ENCODE peak calls at places on chromosome 12, in ten cellular contexts. Y is body of pancreas; B is Panc1; I is GM12864; A is neural progenitor cell; Z is NCI-H2029; S is ACHN; C is A172; E is NCI-H2171; W is activated CD8-positive, alpha-beta memory T cell treated with anti-CD3 and anti-CD28 coated beads for 24 hours. T is an unnamed sample.

GRCh38 chr12:67151891-67152290 is 117.3 kb upstream of the CAND1 start:
- DNase-seq in E (no peak), Z (no peak), S (no peak), Y (no peak), W (no peak), I (no peak), B (no peak), A (no peak), C (peak), T (no peak)

GRCh38 chr12:124261885-124262284 is 33.0 kb upstream of the RFLNA start:
- DNase-seq in S (no peak), B (no peak), Y (no peak), E (no peak), I (no peak), A (no peak), C (no peak), Z (no peak), W (no peak), T (no peak)

GRCh38 chr12:68259318-68259940 is 6.0 kb upstream of the IL22 start:
- DNase-seq in E (no peak), Y (no peak), S (peak), B (peak), W (no peak), I (no peak), C (peak), A (no peak), Z (no peak), T (no peak)

GRCh38 chr12:76038176-76038575 is 6.6 kb upstream of the PHLDA1 start:
- DNase-seq in S (no peak), C (no peak), Y (no peak), E (no peak), W (no peak), B (no peak), I (no peak), Z (no peak), A (no peak), T (no peak)

GRCh38 chr12:93198086-93198485 is 179.6 kb upstream of the NUDT4 start:
- DNase-seq in Y (no peak), W (no peak), A (no peak), E (no peak), I (no peak), C (peak), Z (no peak), S (peak), B (peak), T (no peak)

GRCh38 chr12:39752482-39753147 is 133.0 kb upstream of the ABCD2 start:
- DNase-seq in C (no peak), S (no peak), W (no peak), Z (no peak), I (no peak), A (peak), B (no peak), Y (no peak), E (no peak), T (no peak)

GRCh38 chr12:3523058-3523457 is 32.1 kb downstream of the PRMT8 start:
- DNase-seq in E (no peak), B (no peak), I (no peak), A (no peak), W (no peak), Z (no peak), Y (no peak), C (no peak), S (no peak), T (no peak)

GRCh38 chr12:102955926-102956737 is 1.3 kb upstream of the ASCL1 start:
- DNase-seq in C (no peak), Y (no peak), I (no peak), Z (peak), E (no peak), A (peak), B (no peak), S (no peak), W (no peak), T (no peak)

T was measured in head of caudate nucleus.